ENCODE peak calls at places on chromosomes 5 and 9, in eight cellular contexts. M is choroid plexus epithelial cell; X is brain microvascular endothelial cell; D is stimulated activated CD8-positive, alpha-beta memory T cell treated with anti-CD3 and anti-CD28 coated beads, Interleukin-4, amount 100 ng/mL, for 48 hours; T is adipocyte; Z is BJ; J is Caco-2; U is activated gamma-delta T cell treated with anti-CD3 and anti-CD28 coated beads, Interleukin-2, amount 50 U/mL, for 16 hours. A is an unnamed sample.

GRCh38 chr9:36143242-36143641 is 6.7 kb downstream of the GLIPR2 start:
- DNase-seq in X (no peak), J (no peak), M (no peak), Z (no peak), U (no peak), D (no peak), T (no peak), A (no peak)

GRCh38 chr9:132647355-132647754 is 22.4 kb downstream of the DDX31 start:
- DNase-seq in D (no peak), M (peak), J (no peak), U (no peak), Z (peak), T (peak), X (peak), A (no peak)

GRCh38 chr9:30172206-30172605 is 2212.2 kb upstream of the ACO1 start:
- DNase-seq in X (no peak), J (no peak), T (no peak), Z (no peak), D (no peak), M (peak), U (no peak), A (no peak)

GRCh38 chr9:80951675-80952074 is 737.7 kb downstream of the TLE1 start:
- DNase-seq in M (peak), Z (no peak), J (no peak), T (no peak), D (no peak), X (peak), U (no peak), A (no peak)

GRCh38 chr5:3033033-3033755 is 281.7 kb upstream of the IRX2 start:
- DNase-seq in U (no peak), T (no peak), X (no peak), Z (no peak), M (no peak), D (no peak), J (no peak), A (no peak)

GRCh38 chr5:54758038-54758437 is 227.4 kb downstream of the ESM1 start:
- DNase-seq in Z (no peak), J (no peak), M (peak), D (no peak), X (peak), U (no peak), T (peak), A (no peak)

GRCh38 chr9:88535226-88535931 is 401 bp downstream of the NXNL2 start:
- DNase-seq in T (no peak), J (peak), U (no peak), M (no peak), D (no peak), X (no peak), Z (no peak), A (no peak)

GRCh38 chr5:91381134-91381773 is 1.9 kb downstream of the ARRDC3 start:
- DNase-seq in Z (no peak), J (no peak), T (no peak), X (no peak), M (no peak), U (no peak), D (no peak), A (no peak)

GRCh38 chr9:98906273-98907040 is 37.2 kb upstream of the COL15A1 start:
- DNase-seq in J (no peak), U (no peak), M (peak), T (peak), X (peak), Z (no peak), D (no peak), A (no peak)

GRCh38 chr9:87580941-87581438 is 83.3 kb downstream of the DAPK1 start:
- DNase-seq in U (no peak), Z (no peak), T (no peak), X (no peak), D (no peak), J (no peak), M (no peak), A (no peak)

GRCh38 chr5:6831678-6832077 is 118.4 kb downstream of the TENT4A start:
- DNase-seq in J (no peak), M (no peak), X (no peak), D (no peak), T (no peak), Z (no peak), U (no peak), A (no peak)

GRCh38 chr9:126109575-126109974 is 217.1 kb upstream of the MVB12B start:
- DNase-seq in T (no peak), Z (no peak), X (no peak), U (no peak), D (no peak), J (peak), M (no peak), A (no peak)

GRCh38 chr9:126474786-126475485 is 138.8 kb upstream of the LMX1B start:
- DNase-seq in X (peak), M (peak), Z (no peak), J (no peak), T (peak), U (no peak), D (no peak), A (no peak)

GRCh38 chr9:21831841-21832509 is 29.5 kb downstream of the MTAP start:
- DNase-seq in Z (peak), D (peak), X (peak), J (no peak), T (peak), M (peak), U (no peak), A (no peak)

GRCh38 chr9:125190371-125190801 is 783 bp upstream of the PPP6C start:
- DNase-seq in J (no peak), T (no peak), X (no peak), U (no peak), D (peak), Z (no peak), M (peak), A (no peak)

GRCh38 chr9:137460363-137461315 is 1.5 kb upstream of the NSMF start:
- DNase-seq in M (no peak), D (no peak), X (no peak), Z (no peak), J (peak), U (no peak), T (no peak), A (no peak)

A was measured in retinal pigment epithelial cell.